ENCODE peak calls at places on chromosome 9, in eight cellular contexts. W, J, I, S, P, V, D and U are unnamed samples.

GRCh38 chr9:123091459-123091858 is 58.0 kb downstream of the GPR21 start:
- DNase-seq in J (no peak), W (no peak), V (no peak), I (no peak), D (no peak), S (no peak), P (no peak), U (no peak)

GRCh38 chr9:7436754-7437153 is 362.8 kb downstream of the DMAC1 start:
- DNase-seq in J (no peak), D (no peak), I (no peak), S (no peak), V (no peak), P (no peak), W (no peak), U (no peak)

GRCh38 chr9:100466171-100466827 is 6.7 kb upstream of the TMEFF1 start:
- DNase-seq in P (no peak), W (no peak), I (no peak), D (no peak), S (no peak), J (no peak), V (no peak), U (no peak)

GRCh38 chr9:118595719-118596305 is 773.4 kb downstream of the BRINP1 start:
- DNase-seq in D (no peak), P (peak), V (no peak), W (peak), J (no peak), I (no peak), S (no peak), U (peak)

GRCh38 chr9:2787065-2787464 is 56.8 kb downstream of the PUM3 start:
- DNase-seq in I (no peak), P (no peak), S (no peak), J (no peak), V (no peak), D (no peak), W (no peak), U (peak)

GRCh38 chr9:79734989-79735779 is 163.4 kb downstream of the TLE4 start:
- DNase-seq in D (no peak), V (no peak), W (no peak), P (no peak), S (no peak), I (no peak), J (no peak), U (no peak)

GRCh38 chr9:111876179-111876578 is 20.4 kb upstream of the UGCG start:
- DNase-seq in J (no peak), S (no peak), I (no peak), V (no peak), P (no peak), D (no peak), W (no peak), U (peak)

GRCh38 chr9:137417161-137418021 is 5.6 kb downstream of the EXD3 start:
- DNase-seq in W (no peak), I (peak), D (no peak), J (no peak), P (no peak), S (no peak), V (no peak), U (no peak)

GRCh38 chr9:129525781-129526180 is 95.1 kb downstream of the C9orf50 start:
- DNase-seq in S (no peak), W (no peak), J (no peak), I (no peak), D (no peak), P (no peak), V (no peak), U (no peak)

GRCh38 chr9:74309654-74310053 is 187.5 kb upstream of the RORB start:
- DNase-seq in V (no peak), J (no peak), D (no peak), P (peak), W (no peak), I (peak), S (no peak), U (peak)

GRCh38 chr9:106575903-106576755 is 286.8 kb upstream of the ZNF462 start:
- DNase-seq in D (no peak), I (no peak), J (no peak), P (no peak), V (no peak), W (no peak), S (no peak), U (no peak)

GRCh38 chr9:134744542-134745295 is 103.1 kb downstream of the COL5A1 start:
- DNase-seq in S (no peak), I (no peak), P (no peak), V (no peak), W (no peak), D (no peak), J (no peak), U (no peak)

GRCh38 chr9:115192280-115192679 is 74.3 kb upstream of the TNC start:
- DNase-seq in J (no peak), I (no peak), S (no peak), P (no peak), D (no peak), W (no peak), V (no peak), U (no peak)

GRCh38 chr9:129602598-129603415 is 18.1 kb downstream of the C9orf50 start:
- DNase-seq in P (peak), J (no peak), I (no peak), S (no peak), V (no peak), D (no peak), W (no peak), U (no peak)

GRCh38 chr9:136291306-136292025 is 12.4 kb downstream of the CCDC187 start:
- DNase-seq in W (no peak), P (no peak), D (no peak), V (no peak), J (no peak), S (no peak), I (no peak), U (no peak)

GRCh38 chr9:5800969-5801738 is 31.8 kb downstream of the ERMP1 start:
- DNase-seq in S (no peak), J (no peak), W (no peak), I (peak), V (no peak), P (no peak), D (no peak), U (peak)

GRCh38 chr9:115104908-115105307 is 13.0 kb downstream of the TNC start:
- DNase-seq in D (no peak), I (no peak), S (no peak), J (no peak), W (no peak), P (no peak), V (no peak), U (peak)

GRCh38 chr9:114677418-114677817 is 4.6 kb downstream of the TEX48 start:
- DNase-seq in D (no peak), W (no peak), V (peak), S (no peak), J (no peak), P (no peak), I (no peak), U (peak)

GRCh38 chr9:98071737-98072136 is 15.2 kb downstream of the NANS start:
- DNase-seq in P (no peak), D (no peak), J (no peak), V (no peak), W (no peak), I (no peak), S (no peak), U (no peak)

GRCh38 chr9:72315510-72316287 is 49.3 kb downstream of the ZFAND5 start:
- DNase-seq in V (peak), J (no peak), P (peak), D (no peak), I (no peak), W (no peak), S (no peak), U (peak)

GRCh38 chr9:129587487-129588262 is 33.2 kb downstream of the C9orf50 start:
- DNase-seq in S (no peak), I (no peak), V (no peak), W (no peak), J (no peak), P (no peak), D (no peak), U (no peak)

GRCh38 chr9:77673912-77674791 is 26.0 kb upstream of the GNA14 start:
- DNase-seq in P (no peak), S (no peak), D (peak), I (no peak), J (no peak), V (no peak), W (no peak), U (no peak)

GRCh38 chr9:137053944-137054931 is at the start of gene ENTPD2:
- DNase-seq in J (peak), V (no peak), P (no peak), I (no peak), W (no peak), S (peak), D (no peak), U (peak)

GRCh38 chr9:36301227-36301626 is 43.0 kb upstream of the GNE start:
- DNase-seq in I (no peak), W (no peak), S (no peak), D (no peak), J (no peak), V (no peak), P (no peak), U (no peak)

GRCh38 chr9:111743275-111743674 is 51.5 kb downstream of the SHOC1 start:
- DNase-seq in S (no peak), P (no peak), J (no peak), V (no peak), I (no peak), D (no peak), W (no peak), U (peak)

GRCh38 chr9:76438841-76439588 is 20.0 kb upstream of the GCNT1 start:
- DNase-seq in V (no peak), I (no peak), P (no peak), S (no peak), D (no peak), W (no peak), J (no peak), U (no peak)

GRCh38 chr9:107102011-107102410 is 181.1 kb upstream of the RAD23B start:
- DNase-seq in J (no peak), P (peak), I (no peak), W (no peak), D (no peak), S (no peak), V (no peak), U (no peak)